ENCODE peak calls at places on chromosomes 11 and 22, in ten cellular contexts. Z, J, B, R, N, X, M, F, W and E are unnamed samples.

GRCh38 chr11:11171285-11171684 is 181.8 kb downstream of the CSNK2A3 start:
- ATAC-seq in Z (peak; percentile 73), J (no peak), B (peak; percentile 71), R (no peak), N (no peak), X (no peak), M (peak; percentile 71), F (no peak), W (no peak), E (no peak)

GRCh38 chr11:116167706-116168458 is 604.9 kb downstream of the BUD13 start:
- ATAC-seq in Z (no peak), J (no peak), B (no peak), R (no peak), N (no peak), X (no peak), M (no peak), F (no peak), W (no peak), E (no peak)

GRCh38 chr11:62875698-62876483 is 4.8 kb upstream of the SLC3A2 start:
- ATAC-seq in Z (no peak), J (no peak), B (no peak), R (no peak), N (no peak), X (no peak), M (no peak), F (no peak), W (no peak), E (no peak)

GRCh38 chr11:77386178-77386577 is 84.7 kb upstream of the GDPD4 start:
- ATAC-seq in Z (peak; percentile 78), J (no peak), B (peak; percentile 58), R (no peak), N (no peak), X (no peak), M (peak; percentile 70), F (peak; percentile 14), W (no peak), E (no peak)

GRCh38 chr11:112881461-112881860 is 79.8 kb upstream of the NCAM1 start:
- ATAC-seq in Z (peak; percentile 94), J (peak; percentile 85), B (peak; percentile 81), R (no peak), N (no peak), X (no peak), M (peak; percentile 96), F (peak; percentile 83), W (no peak), E (no peak)

GRCh38 chr11:99154277-99154676 is 133.5 kb downstream of the CNTN5 start:
- ATAC-seq in Z (no peak), J (no peak), B (no peak), R (no peak), N (no peak), X (no peak), M (no peak), F (no peak), W (no peak), E (no peak)

GRCh38 chr22:49838771-49839717 is 11.4 kb upstream of the BRD1 start:
- ATAC-seq in Z (peak; percentile 80), J (no peak), B (no peak), R (peak; percentile 93), N (peak; percentile 95), X (peak; percentile 92), M (peak; percentile 56), F (peak; percentile 49), W (peak; percentile 90), E (peak; percentile 90)

GRCh38 chr11:121614661-121615240 is 162.0 kb upstream of the SORL1-AS1 start:
- ATAC-seq in Z (no peak), J (peak; percentile 80), B (no peak), R (no peak), N (no peak), X (no peak), M (no peak), F (no peak), W (no peak), E (no peak)

GRCh38 chr22:49969751-49970527 is 9.4 kb downstream of the PIM3 start:
- ATAC-seq in Z (no peak), J (no peak), B (no peak), R (no peak), N (no peak), X (no peak), M (no peak), F (no peak), W (peak; percentile 9), E (no peak)

GRCh38 chr11:6229911-6230310 is 4.5 kb downstream of the FHIP1B start:
- ATAC-seq in Z (no peak), J (no peak), B (no peak), R (no peak), N (no peak), X (no peak), M (no peak), F (no peak), W (no peak), E (no peak)

GRCh38 chr22:38107692-38108515 is 2.6 kb downstream of the BAIAP2L2 start:
- ATAC-seq in Z (peak; percentile 69), J (no peak), B (no peak), R (no peak), N (no peak), X (no peak), M (peak; percentile 73), F (no peak), W (no peak), E (no peak)

GRCh38 chr22:38112361-38112760 is 1.9 kb upstream of the BAIAP2L2 start:
- ATAC-seq in Z (no peak), J (no peak), B (no peak), R (no peak), N (no peak), X (no peak), M (no peak), F (no peak), W (no peak), E (no peak)

GRCh38 chr11:114085965-114086364 is 26.5 kb downstream of the ZBTB16 start:
- ATAC-seq in Z (peak; percentile 24), J (peak; percentile 14), B (no peak), R (no peak), N (no peak), X (no peak), M (no peak), F (peak; percentile 81), W (no peak), E (no peak)

GRCh38 chr22:25553131-25553530 is 11.3 kb upstream of the GRK3 start:
- ATAC-seq in Z (no peak), J (no peak), B (no peak), R (no peak), N (no peak), X (no peak), M (no peak), F (no peak), W (no peak), E (no peak)

GRCh38 chr11:41400124-41400523 is 59.3 kb downstream of the LRRC4C start:
- ATAC-seq in Z (no peak), J (no peak), B (no peak), R (no peak), N (no peak), X (no peak), M (no peak), F (peak; percentile 70), W (no peak), E (no peak)

GRCh38 chr11:134015541-134015940 is 53.3 kb upstream of the JAM3 start:
- ATAC-seq in Z (peak; percentile 90), J (no peak), B (peak; percentile 38), R (no peak), N (no peak), X (no peak), M (peak; percentile 75), F (no peak), W (no peak), E (no peak)

GRCh38 chr11:77522215-77522614 is 48.3 kb upstream of the PAK1 start:
- ATAC-seq in Z (no peak), J (no peak), B (no peak), R (no peak), N (no peak), X (no peak), M (no peak), F (no peak), W (no peak), E (no peak)

GRCh38 chr11:67056640-67057409 is at the start of gene RHOD:
- ATAC-seq in Z (peak; percentile 76), J (peak; percentile 54), B (peak; percentile 91), R (peak; percentile 89), N (no peak), X (peak; percentile 76), M (peak; percentile 61), F (peak; percentile 78), W (peak; percentile 75), E (peak; percentile 70)

GRCh38 chr11:47259178-47259977 is 1.6 kb downstream of the NR1H3 start:
- ATAC-seq in Z (no peak), J (peak; percentile 60), B (no peak), R (peak; percentile 91), N (peak; percentile 58), X (peak; percentile 60), M (peak; percentile 10), F (peak; percentile 57), W (peak; percentile 87), E (peak; percentile 58)

GRCh38 chr22:36282078-36282831 is 29.3 kb downstream of the APOL1 start:
- ATAC-seq in Z (no peak), J (no peak), B (no peak), R (no peak), N (no peak), X (no peak), M (no peak), F (no peak), W (no peak), E (no peak)

GRCh38 chr11:67382481-67383136 is 9.2 kb upstream of the RAD9A start:
- ATAC-seq in Z (peak; percentile 89), J (peak; percentile 66), B (peak; percentile 82), R (peak; percentile 98), N (peak; percentile 99), X (peak; percentile 97), M (peak; percentile 78), F (peak; percentile 91), W (peak; percentile 92), E (peak; percentile 97)

GRCh38 chr11:47532597-47533213 is 20.2 kb downstream of the CELF1 start:
- ATAC-seq in Z (no peak), J (no peak), B (no peak), R (no peak), N (peak; percentile 38), X (no peak), M (no peak), F (peak; percentile 54), W (no peak), E (no peak)